ENCODE peak calls at places on chromosomes 3 and 15, in four cellular contexts. R, L, V and D are unnamed samples. For H3K36me3, the result is how much of the 10 kb centered on the place peaks cover.

GRCh38 chr15:60119101-60119500 is 115.0 kb downstream of the FOXB1 start:
- DNase-seq in L (no peak), R (no peak), V (no peak), D (no peak)

GRCh38 chr15:39833515-39833981 is 50.9 kb upstream of the FSIP1 start:
- DNase-seq in V (no peak), R (no peak), L (no peak), D (no peak)

GRCh38 chr15:43872416-43873020 is 45.7 kb downstream of the WDR76 start:
- DNase-seq in L (no peak), R (no peak), V (peak), D (no peak)

GRCh38 chr3:46080124-46080991 is 53.1 kb upstream of the XCR1 start:
- DNase-seq in L (no peak), V (no peak), R (no peak), D (no peak)

GRCh38 chr3:152769523-152769922 is 65.4 kb upstream of the P2RY1 start:
- DNase-seq in L (no peak), V (no peak), R (no peak), D (no peak)

GRCh38 chr3:176978441-176978840 is 218.8 kb downstream of the TBL1XR1 start:
- DNase-seq in L (no peak), R (no peak), V (no peak), D (no peak)

GRCh38 chr3:123338620-123339061 is 110.2 kb downstream of the ADCY5 start:
- DNase-seq in L (peak), V (no peak), R (peak), D (no peak)

GRCh38 chr3:172751188-172751571 is 654 bp downstream of the ECT2 start:
- DNase-seq in L (peak), R (no peak), V (no peak), D (no peak)

GRCh38 chr3:133083395-133083794 is 45.2 kb downstream of the TMEM108 start:
- DNase-seq in R (no peak), V (no peak), L (no peak), D (no peak)

GRCh38 chr15:71079208-71080044 is 35.8 kb upstream of the THSD4 start:
- DNase-seq in V (peak), L (peak), R (no peak), D (no peak)

GRCh38 chr15:34436126-34436955 is 1.3 kb downstream of the GOLGA8A start:
- DNase-seq in L (no peak), R (peak), V (no peak), D (no peak)

GRCh38 chr15:76340802-76341365 is 4.3 kb downstream of the ISL2 start:
- DNase-seq in R (peak), V (peak), L (no peak), D (no peak)

GRCh38 chr3:5017953-5018531 is 38.8 kb downstream of the BHLHE40 start:
- DNase-seq in V (peak), R (peak), L (peak), D (peak)

GRCh38 chr3:24725514-24726255 is 231.0 kb upstream of the THRB start:
- DNase-seq in R (no peak), V (no peak), L (no peak), D (no peak)

GRCh38 chr3:138578141-138578540 is 15.9 kb downstream of the CEP70 start:
- DNase-seq in R (no peak), L (no peak), V (no peak), D (no peak)

GRCh38 chr3:44186712-44187111 is 55.0 kb upstream of the TOPAZ1 start:
- DNase-seq in R (no peak), V (no peak), L (no peak), D (no peak)

GRCh38 chr3:101861978-101862421 is 12.7 kb downstream of the NFKBIZ start:
- DNase-seq in R (no peak), L (no peak), V (no peak), D (no peak)

GRCh38 chr3:56783644-56784451 is 17.9 kb downstream of the ARHGEF3 start:
- DNase-seq in L (no peak), R (peak), V (peak), D (peak)

GRCh38 chr3:115330406-115330805 is 183.3 kb upstream of the ZBTB20 start:
- DNase-seq in L (no peak), V (no peak), R (no peak), D (no peak)

GRCh38 chr3:146222204-146223046 is 28.5 kb downstream of the PLSCR4 start:
- DNase-seq in L (no peak), R (no peak), V (peak), D (no peak)

GRCh38 chr3:79954756-79955155 is 187.0 kb upstream of the ROBO1 start:
- DNase-seq in V (no peak), L (no peak), R (no peak), D (no peak)

GRCh38 chr15:40937762-40938529 is 8.8 kb downstream of the DLL4 start:
- DNase-seq in L (peak), R (no peak), V (no peak), D (no peak)

GRCh38 chr3:11989383-11990050 is 14.7 kb upstream of the SYN2 start:
- DNase-seq in L (no peak), V (no peak), R (no peak), D (no peak)

GRCh38 chr3:171044828-171045793 is 18.6 kb upstream of the SLC2A2 start:
- DNase-seq in L (no peak), R (no peak), V (no peak), D (peak)

GRCh38 chr3:50648297-50648696 is 26.4 kb upstream of the DOCK3 start:
- DNase-seq in V (no peak), L (no peak), R (no peak), D (no peak)

GRCh38 chr3:133941390-133941789 is 45.7 kb upstream of the RAB6B start:
- DNase-seq in V (no peak), R (peak), L (no peak), D (no peak)

GRCh38 chr15:89112341-89112971 is 24.2 kb downstream of the ABHD2 start:
- DNase-seq in R (no peak), V (peak), L (no peak), D (no peak)

GRCh38 chr3:32412887-32413286 is 21.2 kb downstream of the CMTM7 start:
- DNase-seq in R (no peak), L (no peak), V (no peak), D (no peak)

GRCh38 chr3:122533931-122534334 is 19.2 kb upstream of the KPNA1 start:
- DNase-seq in R (no peak), V (no peak), L (no peak), D (no peak)

GRCh38 chr3:74377701-74378100 is 236.8 kb downstream of the CNTN3 start:
- DNase-seq in V (no peak), L (no peak), R (no peak), D (no peak)

GRCh38 chr3:190056795-190057194 is 63.9 kb downstream of the P3H2 start:
- DNase-seq in R (no peak), V (no peak), L (no peak), D (no peak)

GRCh38 chr3:133568294-133569014 is 5.0 kb upstream of the CDV3 start:
- DNase-seq in R (no peak), L (no peak), V (no peak), D (no peak)

GRCh38 chr3:191528589-191528988 is 67.6 kb downstream of the PYDC2 start:
- DNase-seq in L (no peak), V (no peak), R (no peak), D (no peak)

DNA sequence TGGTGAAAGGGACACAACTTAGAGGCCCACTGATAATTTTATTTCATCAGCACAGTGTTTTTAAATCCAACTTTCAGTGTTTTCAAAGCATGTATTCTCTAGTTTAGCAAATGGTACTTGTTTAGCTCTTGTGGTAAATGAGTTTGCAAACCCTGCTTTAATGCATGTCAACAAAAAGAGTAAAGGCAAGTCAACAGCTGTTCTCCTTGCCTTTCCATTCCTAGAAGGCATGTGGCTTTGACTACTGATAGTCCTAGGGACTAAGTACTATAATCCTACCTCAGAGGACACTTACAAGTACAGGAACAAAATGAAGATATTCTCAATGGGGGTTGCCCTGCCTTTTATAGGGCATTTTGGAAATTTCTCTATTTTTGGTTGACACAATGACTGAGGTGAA is 13.1 kb downstream of the NPTN start:
- DNase-seq in L (no peak), R (no peak), V (no peak), D (no peak)
- H3K36me3 ChIP-seq in L (under half), R (under half), V (under half), D (under half)

GRCh38 chr15:98958076-98958475 is 49.5 kb downstream of the PGPEP1L start:
- DNase-seq in V (no peak), L (no peak), R (no peak), D (no peak)
- H3K36me3 ChIP-seq in V (under half), L (half or more), R (half or more), D (under half)

DNA sequence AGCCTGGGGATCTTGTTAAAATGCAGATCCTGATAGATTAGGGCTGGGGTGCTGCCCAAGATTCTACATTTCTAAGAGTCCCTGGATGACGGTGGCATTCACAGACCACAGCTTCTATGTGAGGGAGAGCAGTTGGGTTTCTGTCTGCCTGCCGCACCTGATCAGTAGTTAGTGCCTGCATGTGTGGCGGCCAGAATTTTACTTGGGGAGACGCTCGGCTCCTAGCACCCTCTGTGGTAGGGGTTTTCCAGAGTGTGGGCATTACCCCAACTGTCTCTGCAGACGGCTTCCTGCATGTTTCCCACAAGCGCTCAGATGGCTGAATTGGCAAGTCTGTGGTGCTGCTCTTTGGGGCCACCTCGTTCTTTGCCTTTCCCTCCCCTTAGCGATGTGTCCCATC is 8.3 kb downstream of the GHRL start:
- DNase-seq in R (no peak), V (no peak), L (no peak), D (no peak)
- H3K36me3 ChIP-seq in R (half or more), V (under half), L (half or more), D (under half)

DNA sequence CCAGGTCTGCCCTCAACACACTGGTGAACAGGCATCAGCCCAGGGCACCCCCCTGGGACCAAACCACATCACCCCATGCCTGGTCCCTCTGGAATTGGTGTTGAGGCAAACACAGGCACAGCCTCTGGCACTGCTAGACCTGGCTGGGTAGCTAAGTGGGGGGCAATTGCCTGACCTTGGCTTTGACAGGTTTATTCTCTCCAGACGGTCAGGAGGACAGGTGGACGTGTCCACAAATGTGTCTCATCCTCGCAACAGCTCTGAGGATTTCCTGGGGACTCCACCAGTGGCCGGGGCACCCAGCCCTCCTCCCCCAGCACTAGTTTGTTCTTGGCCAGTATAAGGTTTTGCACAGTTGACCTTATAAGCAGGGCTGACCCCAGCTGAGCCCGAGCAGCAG is 31.3 kb downstream of the TKT start:
- DNase-seq in V (no peak), L (no peak), R (no peak), D (no peak)
- H3K36me3 ChIP-seq in V (under half), L (half or more), R (half or more), D (under half)

DNA sequence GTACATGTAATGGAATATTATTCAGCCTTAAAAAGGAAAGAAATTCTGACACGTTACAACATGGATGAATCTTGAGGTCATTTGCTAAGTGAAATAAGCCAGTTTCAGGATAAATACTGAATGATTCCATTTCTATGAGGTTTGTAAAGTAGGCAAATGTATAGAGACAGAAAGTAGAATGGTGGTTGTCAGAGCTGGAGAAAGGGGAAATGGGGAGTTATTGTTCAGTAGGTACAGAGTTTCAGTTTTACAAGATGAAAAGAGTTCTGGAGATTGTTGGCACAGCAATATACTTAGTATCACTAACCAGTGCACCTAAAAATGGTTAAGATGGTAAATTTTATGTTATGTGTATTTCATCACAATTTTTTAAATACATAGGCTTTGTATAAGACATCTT is 60.6 kb downstream of the USP8 start:
- DNase-seq in R (no peak), L (no peak), V (no peak), D (no peak)
- H3K36me3 ChIP-seq in R (half or more), L (half or more), V (under half), D (under half)

DNA sequence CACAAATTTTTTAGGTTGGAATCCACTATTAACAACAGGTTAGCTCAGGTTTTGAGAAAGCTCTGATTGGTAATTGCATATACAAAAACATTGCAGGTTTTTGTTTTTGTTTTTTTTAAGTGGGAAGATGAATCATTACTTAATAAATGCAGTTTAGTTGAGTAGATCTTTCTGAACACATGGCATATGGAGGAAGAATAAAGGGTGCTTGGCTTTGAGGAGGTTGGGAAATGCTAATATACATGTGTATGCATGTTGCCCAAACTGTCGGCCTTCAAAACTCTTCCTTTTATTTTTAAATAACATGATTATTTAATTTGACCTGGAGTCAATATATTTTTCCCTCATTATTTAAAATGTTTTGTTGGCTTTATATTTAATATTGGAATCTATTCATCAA is 32.8 kb downstream of the ZBTB38 start:
- DNase-seq in V (no peak), L (no peak), R (no peak), D (no peak)
- H3K36me3 ChIP-seq in V (under half), L (under half), R (under half), D (under half)

GRCh38 chr3:49121244-49121671 is 635 bp upstream of the USP19 start:
- DNase-seq in R (no peak), L (no peak), V (no peak), D (no peak)

GRCh38 chr3:49122022-49122421 is 1.4 kb upstream of the USP19 start:
- DNase-seq in V (no peak), L (no peak), R (no peak), D (no peak)

GRCh38 chr3:49119439-49119838 is 1.2 kb downstream of the USP19 start:
- DNase-seq in L (no peak), R (no peak), V (no peak), D (no peak)

GRCh38 chr3:49120096-49120437 is 556 bp downstream of the USP19 start:
- DNase-seq in V (no peak), R (no peak), L (no peak), D (no peak)

GRCh38 chr3:49120438-49121135 is at the start of gene USP19:
- DNase-seq in R (peak), L (peak), V (peak), D (peak)
- H3K36me3 ChIP-seq in R (half or more), L (half or more), V (under half), D (half or more)